ENCODE peak calls at places on chromosomes 16 and 17, in six cellular contexts. One of them, this sample, is unnamed.
A peak's percentile ranks its signal among the peaks of the same experiment; 100 is the strongest.

GRCh38 chr17:73429440-73430164 is 117.8 kb upstream of the CDC42EP4 start:
- DNase-seq in IMR-90: peak; percentile 60
- DNase-seq in trophoblast cell: peak; percentile 84
- DNase-seq in mesenchymal stem cell: peak; percentile 69
- DNase-seq in H1: peak; percentile 46
- DNase-seq in neuronal stem cell: peak; percentile 80
- DNase-seq in this sample: peak; percentile 76

GRCh38 chr17:3589784-3590183 is 19.4 kb downstream of the TRPV1 start:
- DNase-seq in IMR-90: no peak
- DNase-seq in trophoblast cell: no peak
- DNase-seq in mesenchymal stem cell: no peak
- DNase-seq in H1: no peak
- DNase-seq in neuronal stem cell: no peak
- DNase-seq in this sample: no peak

GRCh38 chr16:87724490-87725291 is 41.1 kb downstream of the KLHDC4 start:
- DNase-seq in IMR-90: no peak
- DNase-seq in trophoblast cell: no peak
- DNase-seq in mesenchymal stem cell: no peak
- DNase-seq in H1: no peak
- DNase-seq in neuronal stem cell: no peak
- DNase-seq in this sample: no peak

GRCh38 chr17:6327007-6327406 is 107.9 kb downstream of the AIPL1 start:
- DNase-seq in IMR-90: no peak
- DNase-seq in trophoblast cell: no peak
- DNase-seq in mesenchymal stem cell: no peak
- DNase-seq in H1: no peak
- DNase-seq in neuronal stem cell: no peak
- DNase-seq in this sample: peak; percentile 46

GRCh38 chr17:8161289-8162231 is 1.2 kb downstream of the VAMP2 start:
- DNase-seq in IMR-90: no peak
- DNase-seq in trophoblast cell: no peak
- DNase-seq in mesenchymal stem cell: no peak
- DNase-seq in H1: no peak
- DNase-seq in neuronal stem cell: no peak
- DNase-seq in this sample: no peak

GRCh38 chr16:10827691-10828341 is 9.2 kb upstream of the TVP23A start:
- DNase-seq in IMR-90: peak; percentile 86
- DNase-seq in trophoblast cell: no peak
- DNase-seq in mesenchymal stem cell: no peak
- DNase-seq in H1: no peak
- DNase-seq in neuronal stem cell: no peak
- DNase-seq in this sample: no peak

GRCh38 chr16:57744646-57744903 is 9.0 kb downstream of the KATNB1 start:
- DNase-seq in IMR-90: no peak
- DNase-seq in trophoblast cell: no peak
- DNase-seq in mesenchymal stem cell: no peak
- DNase-seq in H1: no peak
- DNase-seq in neuronal stem cell: no peak
- DNase-seq in this sample: no peak

GRCh38 chr17:81339180-81339501 is 44.0 kb upstream of the SLC38A10 start:
- DNase-seq in IMR-90: no peak
- DNase-seq in trophoblast cell: no peak
- DNase-seq in mesenchymal stem cell: no peak
- DNase-seq in H1: no peak
- DNase-seq in neuronal stem cell: no peak
- DNase-seq in this sample: peak; percentile 29

GRCh38 chr16:71360378-71360777 is 1.9 kb downstream of the CALB2 start:
- DNase-seq in IMR-90: peak; percentile 94
- DNase-seq in trophoblast cell: peak; percentile 82
- DNase-seq in mesenchymal stem cell: peak; percentile 93
- DNase-seq in H1: no peak
- DNase-seq in neuronal stem cell: no peak
- DNase-seq in this sample: peak; percentile 53

GRCh38 chr17:72560303-72561247 is 439.8 kb downstream of the SOX9 start:
- DNase-seq in IMR-90: peak; percentile 56
- DNase-seq in trophoblast cell: peak; percentile 71
- DNase-seq in mesenchymal stem cell: peak; percentile 49
- DNase-seq in H1: no peak
- DNase-seq in neuronal stem cell: peak; percentile 72
- DNase-seq in this sample: peak; percentile 74

GRCh38 chr17:29583324-29584248 is 5.9 kb downstream of the GIT1 start:
- DNase-seq in IMR-90: no peak
- DNase-seq in trophoblast cell: no peak
- DNase-seq in mesenchymal stem cell: no peak
- DNase-seq in H1: no peak
- DNase-seq in neuronal stem cell: no peak
- DNase-seq in this sample: no peak

GRCh38 chr17:81341347-81342061 is 46.4 kb upstream of the SLC38A10 start:
- DNase-seq in IMR-90: no peak
- DNase-seq in trophoblast cell: no peak
- DNase-seq in mesenchymal stem cell: peak; percentile 56
- DNase-seq in H1: no peak
- DNase-seq in neuronal stem cell: no peak
- DNase-seq in this sample: no peak

GRCh38 chr17:75003957-75004355 is 8.5 kb upstream of the MRPL58 start:
- DNase-seq in IMR-90: no peak
- DNase-seq in trophoblast cell: no peak
- DNase-seq in mesenchymal stem cell: no peak
- DNase-seq in H1: no peak
- DNase-seq in neuronal stem cell: no peak
- DNase-seq in this sample: no peak

GRCh38 chr16:11632455-11632921 is 35.8 kb upstream of the SNN start:
- DNase-seq in IMR-90: peak; percentile 93
- DNase-seq in trophoblast cell: peak; percentile 95
- DNase-seq in mesenchymal stem cell: peak; percentile 89
- DNase-seq in H1: no peak
- DNase-seq in neuronal stem cell: peak; percentile 51
- DNase-seq in this sample: peak; percentile 58

GRCh38 chr16:78749745-78750268 is 650.4 kb downstream of the WWOX start:
- DNase-seq in IMR-90: no peak
- DNase-seq in trophoblast cell: no peak
- DNase-seq in mesenchymal stem cell: no peak
- DNase-seq in H1: no peak
- DNase-seq in neuronal stem cell: no peak
- DNase-seq in this sample: no peak

GRCh38 chr17:74114881-74115470 is 88.5 kb upstream of the RPL38 start:
- DNase-seq in IMR-90: no peak
- DNase-seq in trophoblast cell: no peak
- DNase-seq in mesenchymal stem cell: no peak
- DNase-seq in H1: no peak
- DNase-seq in neuronal stem cell: no peak
- DNase-seq in this sample: no peak

GRCh38 chr17:73551756-73552155 is 92.5 kb downstream of the SDK2 start:
- DNase-seq in IMR-90: no peak
- DNase-seq in trophoblast cell: no peak
- DNase-seq in mesenchymal stem cell: no peak
- DNase-seq in H1: no peak
- DNase-seq in neuronal stem cell: no peak
- DNase-seq in this sample: peak; percentile 65

GRCh38 chr17:3771140-3771539 is 29.8 kb downstream of the ITGAE start:
- DNase-seq in IMR-90: no peak
- DNase-seq in trophoblast cell: no peak
- DNase-seq in mesenchymal stem cell: no peak
- DNase-seq in H1: no peak
- DNase-seq in neuronal stem cell: no peak
- DNase-seq in this sample: no peak

GRCh38 chr17:30217746-30218245 is 17.7 kb downstream of the SLC6A4 start:
- DNase-seq in IMR-90: no peak
- DNase-seq in trophoblast cell: no peak
- DNase-seq in mesenchymal stem cell: no peak
- DNase-seq in H1: no peak
- DNase-seq in neuronal stem cell: no peak
- DNase-seq in this sample: no peak

GRCh38 chr17:82895087-82895486 is 55.3 kb upstream of the ZNF750 start:
- DNase-seq in IMR-90: no peak
- DNase-seq in trophoblast cell: no peak
- DNase-seq in mesenchymal stem cell: no peak
- DNase-seq in H1: no peak
- DNase-seq in neuronal stem cell: no peak
- DNase-seq in this sample: no peak

GRCh38 chr17:41446806-41447205 is 6.0 kb upstream of the KRT38 start:
- DNase-seq in IMR-90: peak; percentile 86
- DNase-seq in trophoblast cell: peak; percentile 88
- DNase-seq in mesenchymal stem cell: peak; percentile 56
- DNase-seq in H1: no peak
- DNase-seq in neuronal stem cell: no peak
- DNase-seq in this sample: no peak

GRCh38 chr16:2196162-2196980 is at the start of gene CASKIN1:
- DNase-seq in IMR-90: no peak
- DNase-seq in trophoblast cell: peak; percentile 44
- DNase-seq in mesenchymal stem cell: no peak
- DNase-seq in H1: no peak
- DNase-seq in neuronal stem cell: peak; percentile 56
- DNase-seq in this sample: peak; percentile 26
- H3K4me3 ChIP-seq in IMR-90: peak within 1 kb of the TSS; percentile 39
- H3K4me3 ChIP-seq in trophoblast cell: peak within 1 kb of the TSS; percentile 67
- H3K4me3 ChIP-seq in mesenchymal stem cell: peak within 1 kb of the TSS; percentile 62
- H3K4me3 ChIP-seq in H1: peak within 1 kb of the TSS; percentile 74
- H3K4me3 ChIP-seq in neuronal stem cell: peak within 1 kb of the TSS; percentile 93
- H3K4me3 ChIP-seq in this sample: no peak within 1 kb of the TSS

GRCh38 chr17:77887110-77887463 is 71.4 kb upstream of the TNRC6C start:
- DNase-seq in IMR-90: no peak
- DNase-seq in trophoblast cell: no peak
- DNase-seq in mesenchymal stem cell: no peak
- DNase-seq in H1: no peak
- DNase-seq in neuronal stem cell: no peak
- DNase-seq in this sample: no peak

GRCh38 chr17:77886387-77886728 is 72.1 kb upstream of the TNRC6C start:
- DNase-seq in IMR-90: no peak
- DNase-seq in trophoblast cell: peak; percentile 23
- DNase-seq in mesenchymal stem cell: no peak
- DNase-seq in H1: no peak
- DNase-seq in neuronal stem cell: no peak
- DNase-seq in this sample: no peak

GRCh38 chr17:77884019-77884418 is 74.5 kb upstream of the TNRC6C start:
- DNase-seq in IMR-90: peak; percentile 5
- DNase-seq in trophoblast cell: no peak
- DNase-seq in mesenchymal stem cell: peak; percentile 26
- DNase-seq in H1: no peak
- DNase-seq in neuronal stem cell: peak; percentile 61
- DNase-seq in this sample: peak; percentile 61

GRCh38 chr17:77884967-77885641 is 73.4 kb upstream of the TNRC6C start:
- DNase-seq in IMR-90: no peak
- DNase-seq in trophoblast cell: no peak
- DNase-seq in mesenchymal stem cell: no peak
- DNase-seq in H1: no peak
- DNase-seq in neuronal stem cell: no peak
- DNase-seq in this sample: no peak

GRCh38 chr17:77885678-77886386 is 72.7 kb upstream of the TNRC6C start:
- DNase-seq in IMR-90: no peak
- DNase-seq in trophoblast cell: no peak
- DNase-seq in mesenchymal stem cell: no peak
- DNase-seq in H1: no peak
- DNase-seq in neuronal stem cell: no peak
- DNase-seq in this sample: no peak
- H3K4me1 ChIP-seq in IMR-90: no peaks in the 10 kb centered on the region
- H3K4me1 ChIP-seq in trophoblast cell: peaks cover 6% of the 10 kb centered on the region
- H3K4me1 ChIP-seq in mesenchymal stem cell: peaks cover 26% of the 10 kb centered on the region
- H3K4me1 ChIP-seq in H1: no peaks in the 10 kb centered on the region
- H3K4me1 ChIP-seq in neuronal stem cell: peaks cover 24% of the 10 kb centered on the region
- H3K4me1 ChIP-seq in this sample: no peaks in the 10 kb centered on the region

GRCh38 chr17:1718362-1719165 is 5.9 kb upstream of the WDR81 start:
- DNase-seq in IMR-90: no peak
- DNase-seq in trophoblast cell: peak; percentile 13
- DNase-seq in mesenchymal stem cell: no peak
- DNase-seq in H1: no peak
- DNase-seq in neuronal stem cell: no peak
- DNase-seq in this sample: no peak

GRCh38 chr17:1715803-1716075 is 5.6 kb upstream of the TLCD2 start:
- DNase-seq in IMR-90: no peak
- DNase-seq in trophoblast cell: no peak
- DNase-seq in mesenchymal stem cell: no peak
- DNase-seq in H1: no peak
- DNase-seq in neuronal stem cell: no peak
- DNase-seq in this sample: no peak

GRCh38 chr17:1716076-1716911 is 6.1 kb upstream of the TLCD2 start:
- DNase-seq in IMR-90: peak; percentile 100
- DNase-seq in trophoblast cell: peak; percentile 100
- DNase-seq in mesenchymal stem cell: peak; percentile 100
- DNase-seq in H1: peak; percentile 100
- DNase-seq in neuronal stem cell: peak; percentile 100
- DNase-seq in this sample: peak; percentile 100

GRCh38 chr17:1714980-1715802 is 5.0 kb upstream of the TLCD2 start:
- DNase-seq in IMR-90: peak; percentile 88
- DNase-seq in trophoblast cell: peak; percentile 88
- DNase-seq in mesenchymal stem cell: peak; percentile 91
- DNase-seq in H1: no peak
- DNase-seq in neuronal stem cell: no peak
- DNase-seq in this sample: peak; percentile 93

DNA sequence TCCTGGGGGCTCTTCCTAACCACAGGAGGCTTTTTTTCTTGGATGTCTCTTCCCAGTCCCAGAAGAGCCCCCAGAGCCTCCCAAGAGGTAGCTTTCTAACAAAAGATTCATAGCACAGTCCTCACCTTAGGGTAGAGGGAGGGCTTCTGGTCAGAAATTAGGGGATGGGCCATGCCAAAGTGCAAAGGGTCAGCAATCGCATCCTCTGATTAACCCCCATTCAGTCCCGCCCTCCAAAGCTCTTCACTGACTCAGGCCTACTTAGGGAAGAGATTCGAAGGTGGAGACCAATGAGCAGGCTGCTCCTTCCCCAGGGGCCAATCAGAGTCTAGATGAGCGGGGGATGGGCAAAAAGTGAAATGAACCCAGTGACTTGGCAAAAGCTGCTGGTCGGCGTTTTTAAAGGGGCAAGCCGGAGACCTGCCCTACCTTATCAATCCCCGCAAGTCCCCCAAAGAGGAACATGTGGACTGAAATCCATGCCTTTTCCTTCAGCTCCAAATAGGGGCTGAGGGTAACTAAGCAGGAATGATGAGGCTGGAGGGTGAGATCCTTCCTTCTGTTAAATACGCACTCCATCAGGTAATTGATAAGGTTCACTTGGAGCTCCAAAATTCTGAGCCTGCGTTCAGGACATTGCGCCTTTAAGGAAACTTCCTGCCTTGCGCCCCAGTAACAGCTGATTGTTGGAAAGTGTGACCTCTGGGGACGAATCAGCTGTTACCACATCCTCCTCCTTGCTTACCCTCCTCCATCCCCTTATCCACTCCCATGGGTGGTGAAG is 6.9 kb upstream of the TLCD2 start:
- DNase-seq in IMR-90: peak; percentile 99
- DNase-seq in trophoblast cell: peak; percentile 99
- DNase-seq in mesenchymal stem cell: peak; percentile 100
- DNase-seq in H1: peak; percentile 95
- DNase-seq in neuronal stem cell: peak; percentile 98
- DNase-seq in this sample: peak; percentile 100
- H2BK5ac ChIP-seq in IMR-90: peak overlapping the region; percentile 97
- H2BK5ac ChIP-seq in trophoblast cell: peak overlapping the region; percentile 100
- H2BK5ac ChIP-seq in mesenchymal stem cell: peak overlapping the region; percentile 96
- H2BK5ac ChIP-seq in H1: peak overlapping the region; percentile 99
- H2BK5ac ChIP-seq in neuronal stem cell: peak overlapping the region; percentile 94
- H2BK5ac ChIP-seq in this sample: peak overlapping the region; percentile 98

DNA sequence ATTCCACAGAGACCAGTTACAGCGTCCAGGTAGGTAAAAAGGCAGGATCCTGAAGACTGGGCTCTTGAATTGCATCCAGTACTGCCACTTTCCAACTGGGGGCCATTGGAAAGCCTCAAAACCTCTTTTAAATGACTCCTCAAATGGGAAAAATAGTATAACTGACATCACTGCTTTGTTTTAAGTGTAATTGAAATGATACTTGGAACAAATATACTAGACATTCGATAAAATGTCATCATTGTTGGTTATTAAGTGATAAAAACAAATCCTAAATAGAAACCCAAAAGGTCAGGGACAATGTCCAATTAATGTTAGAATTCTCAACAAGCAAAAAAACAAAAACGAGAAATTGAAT is 1.2 kb upstream of the COTL1 start:
- DNase-seq in IMR-90: no peak
- DNase-seq in trophoblast cell: no peak
- DNase-seq in mesenchymal stem cell: no peak
- DNase-seq in H1: no peak
- DNase-seq in neuronal stem cell: no peak
- DNase-seq in this sample: no peak
- H3K4me3 ChIP-seq in IMR-90: no peak overlapping the region
- H3K4me3 ChIP-seq in trophoblast cell: no peak overlapping the region
- H3K4me3 ChIP-seq in mesenchymal stem cell: no peak overlapping the region
- H3K4me3 ChIP-seq in H1: peak overlapping the region; percentile 81
- H3K4me3 ChIP-seq in neuronal stem cell: no peak overlapping the region
- H3K4me3 ChIP-seq in this sample: no peak overlapping the region